ENCODE peak calls at places on chromosomes 12 and 14, in eight cellular contexts. One of them, this sample, is unnamed.

GRCh38 chr12:88923631-88924030 is 343.4 kb upstream of the KITLG start:
- DNase-seq in left lung: no peak
- DNase-seq in astrocyte of the spinal cord: no peak
- DNase-seq in lower leg skin: no peak
- DNase-seq in GM23338: no peak
- DNase-seq in lower lobe of right lung: no peak
- DNase-seq in neural progenitor cell: no peak
- DNase-seq in epithelial cell of proximal tubule: no peak
- DNase-seq in this sample: no peak

GRCh38 chr12:103642240-103642864 is 55.3 kb downstream of the STAB2 start:
- DNase-seq in epithelial cell of proximal tubule: no peak
- DNase-seq in neural progenitor cell: no peak
- DNase-seq in lower leg skin: no peak
- DNase-seq in astrocyte of the spinal cord: no peak
- DNase-seq in GM23338: no peak
- DNase-seq in left lung: no peak
- DNase-seq in lower lobe of right lung: no peak
- DNase-seq in this sample: no peak

GRCh38 chr12:93886533-93887511 is 209.6 kb downstream of the CRADD start:
- DNase-seq in neural progenitor cell: no peak
- DNase-seq in left lung: no peak
- DNase-seq in astrocyte of the spinal cord: peak; percentile 81
- DNase-seq in GM23338: no peak
- DNase-seq in lower lobe of right lung: no peak
- DNase-seq in lower leg skin: no peak
- DNase-seq in epithelial cell of proximal tubule: no peak
- DNase-seq in this sample: no peak

GRCh38 chr14:24678801-24679247 is 44.8 kb upstream of the GZMB start:
- DNase-seq in left lung: peak; percentile 75
- DNase-seq in epithelial cell of proximal tubule: peak; percentile 44
- DNase-seq in lower leg skin: peak; percentile 67
- DNase-seq in lower lobe of right lung: peak; percentile 61
- DNase-seq in GM23338: peak; percentile 93
- DNase-seq in astrocyte of the spinal cord: peak; percentile 77
- DNase-seq in neural progenitor cell: peak; percentile 93
- DNase-seq in this sample: peak; percentile 88

GRCh38 chr14:57420986-57421385 is 30.6 kb downstream of the NAA30 start:
- DNase-seq in lower leg skin: no peak
- DNase-seq in GM23338: no peak
- DNase-seq in neural progenitor cell: no peak
- DNase-seq in left lung: no peak
- DNase-seq in lower lobe of right lung: no peak
- DNase-seq in astrocyte of the spinal cord: no peak
- DNase-seq in epithelial cell of proximal tubule: no peak
- DNase-seq in this sample: no peak

GRCh38 chr14:42110167-42110566 is 503.5 kb downstream of the LRFN5 start:
- DNase-seq in epithelial cell of proximal tubule: no peak
- DNase-seq in astrocyte of the spinal cord: peak; percentile 67
- DNase-seq in neural progenitor cell: peak; percentile 55
- DNase-seq in lower lobe of right lung: no peak
- DNase-seq in lower leg skin: no peak
- DNase-seq in GM23338: peak; percentile 60
- DNase-seq in left lung: no peak
- DNase-seq in this sample: no peak

GRCh38 chr14:23514009-23514962 is 37.3 kb downstream of the ZFHX2 start:
- DNase-seq in lower leg skin: no peak
- DNase-seq in epithelial cell of proximal tubule: no peak
- DNase-seq in lower lobe of right lung: no peak
- DNase-seq in GM23338: no peak
- DNase-seq in left lung: no peak
- DNase-seq in astrocyte of the spinal cord: no peak
- DNase-seq in neural progenitor cell: no peak
- DNase-seq in this sample: no peak

GRCh38 chr12:23222801-23223200 is 597.8 kb downstream of the ETNK1 start:
- DNase-seq in astrocyte of the spinal cord: no peak
- DNase-seq in GM23338: no peak
- DNase-seq in epithelial cell of proximal tubule: no peak
- DNase-seq in left lung: no peak
- DNase-seq in neural progenitor cell: no peak
- DNase-seq in lower lobe of right lung: no peak
- DNase-seq in lower leg skin: no peak
- DNase-seq in this sample: no peak

GRCh38 chr12:7844131-7844530 is 28.6 kb downstream of the SLC2A14 start:
- DNase-seq in left lung: no peak
- DNase-seq in astrocyte of the spinal cord: no peak
- DNase-seq in lower leg skin: no peak
- DNase-seq in lower lobe of right lung: no peak
- DNase-seq in epithelial cell of proximal tubule: no peak
- DNase-seq in GM23338: no peak
- DNase-seq in neural progenitor cell: no peak
- DNase-seq in this sample: no peak

DNA sequence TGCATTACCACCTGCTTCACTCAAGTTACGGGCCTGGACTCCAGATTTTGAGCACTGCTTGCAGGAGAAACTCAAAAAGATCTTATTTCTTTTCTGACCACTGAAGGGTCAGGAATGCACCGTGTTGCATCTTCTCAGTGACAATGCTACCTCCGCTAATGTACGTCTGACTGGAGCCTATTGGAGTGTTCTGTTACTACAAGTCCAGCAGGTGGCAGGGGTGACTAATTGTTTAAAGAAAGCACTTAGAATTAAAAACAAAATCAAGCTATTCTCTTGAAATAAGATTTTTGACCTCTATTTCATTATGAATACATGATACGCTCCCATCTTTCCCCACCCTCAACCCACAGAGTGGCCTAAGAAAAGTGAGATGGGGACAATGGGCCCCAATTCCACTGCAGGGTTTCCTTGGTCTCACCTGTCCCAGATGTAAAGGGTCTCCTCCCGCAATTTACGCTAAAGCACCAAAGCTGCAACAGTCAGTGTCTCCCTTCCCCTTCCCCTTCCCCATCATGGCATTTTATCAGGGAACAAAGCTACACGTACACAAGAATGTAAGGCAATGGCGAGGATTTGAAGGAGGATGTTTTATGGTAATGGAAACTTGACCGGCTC is 2.2 kb downstream of the TBPL2 start:
- DNase-seq in GM23338: peak; percentile 80
- DNase-seq in epithelial cell of proximal tubule: no peak
- DNase-seq in lower leg skin: no peak
- DNase-seq in lower lobe of right lung: no peak
- DNase-seq in astrocyte of the spinal cord: peak; percentile 71
- DNase-seq in neural progenitor cell: peak; percentile 74
- DNase-seq in left lung: no peak
- DNase-seq in this sample: no peak
- TF ChIP-seq CTCF in GM23338: peak; percentile 73
- TF ChIP-seq CTCF in epithelial cell of proximal tubule: peak; percentile 72
- TF ChIP-seq CTCF in lower leg skin: no peak
- TF ChIP-seq CTCF in lower lobe of right lung: peak; percentile 29
- TF ChIP-seq CTCF in astrocyte of the spinal cord: peak; percentile 58
- TF ChIP-seq CTCF in neural progenitor cell: peak; percentile 70
- TF ChIP-seq CTCF in left lung: no peak
- TF ChIP-seq CTCF in this sample: peak; percentile 10

GRCh38 chr12:48973992-48974673 is 2.6 kb upstream of the WNT10B start:
- DNase-seq in astrocyte of the spinal cord: peak; percentile 42
- DNase-seq in lower leg skin: no peak
- DNase-seq in epithelial cell of proximal tubule: no peak
- DNase-seq in left lung: no peak
- DNase-seq in neural progenitor cell: peak; percentile 79
- DNase-seq in GM23338: peak; percentile 81
- DNase-seq in lower lobe of right lung: peak; percentile 62
- DNase-seq in this sample: no peak
- TF ChIP-seq CTCF in astrocyte of the spinal cord: peak; percentile 74
- TF ChIP-seq CTCF in lower leg skin: no peak
- TF ChIP-seq CTCF in epithelial cell of proximal tubule: peak; percentile 51
- TF ChIP-seq CTCF in left lung: peak; percentile 38
- TF ChIP-seq CTCF in neural progenitor cell: peak; percentile 66
- TF ChIP-seq CTCF in GM23338: peak; percentile 74
- TF ChIP-seq CTCF in lower lobe of right lung: peak; percentile 62
- TF ChIP-seq CTCF in this sample: peak; percentile 48

GRCh38 chr12:80598004-80598606 is 109.3 kb upstream of the MYF6 start:
- DNase-seq in lower lobe of right lung: no peak
- DNase-seq in lower leg skin: no peak
- DNase-seq in GM23338: peak; percentile 59
- DNase-seq in epithelial cell of proximal tubule: no peak
- DNase-seq in neural progenitor cell: peak; percentile 41
- DNase-seq in left lung: no peak
- DNase-seq in astrocyte of the spinal cord: peak; percentile 75
- DNase-seq in this sample: no peak
- TF ChIP-seq CTCF in lower lobe of right lung: peak; percentile 23
- TF ChIP-seq CTCF in lower leg skin: no peak
- TF ChIP-seq CTCF in GM23338: peak; percentile 61
- TF ChIP-seq CTCF in epithelial cell of proximal tubule: peak; percentile 48
- TF ChIP-seq CTCF in neural progenitor cell: peak; percentile 64
- TF ChIP-seq CTCF in left lung: no peak
- TF ChIP-seq CTCF in astrocyte of the spinal cord: peak; percentile 47
- TF ChIP-seq CTCF in this sample: no peak

GRCh38 chr14:101563654-101564443 is 2.6 kb downstream of the DIO3 start:
- DNase-seq in lower lobe of right lung: peak; percentile 26
- DNase-seq in epithelial cell of proximal tubule: no peak
- DNase-seq in neural progenitor cell: peak; percentile 58
- DNase-seq in astrocyte of the spinal cord: no peak
- DNase-seq in lower leg skin: no peak
- DNase-seq in GM23338: peak; percentile 67
- DNase-seq in left lung: no peak
- DNase-seq in this sample: peak; percentile 58

GRCh38 chr14:101563352-101563653 is 2.0 kb downstream of the DIO3 start:
- DNase-seq in astrocyte of the spinal cord: no peak
- DNase-seq in lower lobe of right lung: no peak
- DNase-seq in lower leg skin: no peak
- DNase-seq in epithelial cell of proximal tubule: no peak
- DNase-seq in left lung: no peak
- DNase-seq in neural progenitor cell: no peak
- DNase-seq in GM23338: no peak
- DNase-seq in this sample: peak; percentile 37

GRCh38 chr14:101567252-101567651 is 6.0 kb downstream of the DIO3 start:
- DNase-seq in astrocyte of the spinal cord: no peak
- DNase-seq in GM23338: no peak
- DNase-seq in lower lobe of right lung: peak; percentile 3
- DNase-seq in neural progenitor cell: no peak
- DNase-seq in left lung: no peak
- DNase-seq in epithelial cell of proximal tubule: no peak
- DNase-seq in lower leg skin: no peak
- DNase-seq in this sample: no peak

GRCh38 chr14:101564444-101564776 is 3.1 kb downstream of the DIO3 start:
- DNase-seq in astrocyte of the spinal cord: no peak
- DNase-seq in lower leg skin: no peak
- DNase-seq in GM23338: no peak
- DNase-seq in neural progenitor cell: no peak
- DNase-seq in lower lobe of right lung: no peak
- DNase-seq in left lung: no peak
- DNase-seq in epithelial cell of proximal tubule: no peak
- DNase-seq in this sample: no peak

DNA sequence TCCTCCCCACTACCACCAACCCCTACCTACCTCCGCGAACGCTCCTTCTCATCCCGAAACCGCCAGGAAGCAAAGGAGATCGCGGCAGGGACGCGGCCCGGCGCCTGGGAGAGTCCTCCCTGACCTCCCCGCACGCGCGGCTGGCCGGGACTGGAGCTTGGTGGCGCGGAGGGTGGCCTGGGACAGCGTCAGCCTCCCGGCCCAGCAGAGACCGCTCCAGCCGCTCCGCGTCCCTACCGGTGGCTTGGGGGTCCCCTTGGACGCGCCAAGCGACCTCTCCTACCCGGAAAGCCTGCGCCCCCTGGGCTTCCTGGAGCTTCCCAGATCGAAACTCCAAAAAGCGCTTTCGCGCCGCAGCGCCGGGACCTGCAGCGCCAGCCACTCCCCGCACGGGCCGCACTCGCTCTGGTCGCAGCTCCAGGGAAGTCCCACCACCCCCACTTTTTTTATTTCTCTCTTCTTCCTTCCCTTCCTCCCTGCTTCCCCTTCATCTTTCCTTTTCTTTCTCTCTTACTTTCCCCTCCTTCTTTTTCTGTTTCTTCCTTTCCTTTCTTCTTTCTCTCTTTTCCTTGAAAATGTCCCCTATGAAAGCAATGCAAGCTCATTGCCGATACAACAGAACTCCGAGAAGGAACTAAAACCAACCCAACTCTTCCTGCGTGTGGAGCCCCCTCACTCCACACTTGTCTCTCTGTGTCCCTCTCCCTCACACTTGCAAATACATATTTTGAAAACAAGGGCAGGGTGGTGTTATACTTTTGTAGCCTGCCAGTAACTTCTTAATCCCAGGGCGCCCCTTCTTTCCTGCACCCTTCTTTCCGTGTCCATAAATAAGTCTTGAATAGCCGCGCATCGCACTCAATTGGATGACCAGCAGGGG is 3.8 kb downstream of the DIO3 start:
- DNase-seq in lower leg skin: no peak
- DNase-seq in lower lobe of right lung: peak; percentile 40
- DNase-seq in astrocyte of the spinal cord: no peak
- DNase-seq in GM23338: peak; percentile 73
- DNase-seq in neural progenitor cell: peak; percentile 74
- DNase-seq in left lung: no peak
- DNase-seq in epithelial cell of proximal tubule: no peak
- DNase-seq in this sample: no peak
- TF ChIP-seq CTCF in lower leg skin: no peak
- TF ChIP-seq CTCF in lower lobe of right lung: no peak
- TF ChIP-seq CTCF in astrocyte of the spinal cord: no peak
- TF ChIP-seq CTCF in GM23338: no peak
- TF ChIP-seq CTCF in neural progenitor cell: no peak
- TF ChIP-seq CTCF in left lung: no peak
- TF ChIP-seq CTCF in epithelial cell of proximal tubule: no peak
- TF ChIP-seq CTCF in this sample: no peak

DNA sequence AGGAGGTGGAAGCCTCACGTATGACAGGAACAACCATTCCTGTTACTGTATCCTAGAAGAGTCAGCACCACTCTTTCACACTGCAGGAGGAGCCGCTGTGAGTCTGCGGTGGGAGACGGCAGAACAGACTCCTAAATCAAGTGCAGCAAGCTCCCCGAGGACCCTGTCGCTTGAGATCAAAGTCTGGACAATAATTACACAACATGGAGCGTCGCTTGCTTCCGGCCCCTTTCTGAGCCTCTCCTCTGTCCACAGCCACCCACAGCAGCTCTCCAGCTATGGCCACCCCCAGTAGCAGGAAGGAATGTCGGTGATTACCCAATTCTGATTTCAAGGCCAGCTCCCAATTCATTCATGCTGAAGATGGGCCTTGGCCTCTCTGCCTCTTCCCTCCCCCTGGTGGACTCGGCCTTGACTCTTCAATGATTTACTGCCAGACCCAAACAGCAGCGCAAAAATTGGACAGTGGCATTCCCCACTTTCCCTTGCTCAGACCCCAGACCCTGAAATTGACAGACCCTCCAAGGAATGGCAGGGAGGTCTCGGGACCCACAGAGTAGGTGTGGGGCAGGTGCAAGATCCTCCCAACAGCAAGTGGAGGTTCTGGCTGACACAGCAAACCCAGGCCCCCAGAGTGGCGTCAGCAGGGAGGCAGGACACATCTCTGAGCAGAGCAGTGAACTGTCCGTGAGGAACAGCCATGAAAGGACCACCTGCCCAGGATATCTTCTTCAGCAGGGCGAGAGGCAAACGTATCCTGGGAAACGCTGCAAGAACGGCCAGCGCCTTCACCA is 272.7 kb upstream of the DIO3 start:
- DNase-seq in astrocyte of the spinal cord: no peak
- DNase-seq in lower leg skin: no peak
- DNase-seq in neural progenitor cell: no peak
- DNase-seq in epithelial cell of proximal tubule: no peak
- DNase-seq in left lung: no peak
- DNase-seq in GM23338: no peak
- DNase-seq in lower lobe of right lung: no peak
- DNase-seq in this sample: no peak
- TF ChIP-seq CTCF in astrocyte of the spinal cord: no peak
- TF ChIP-seq CTCF in lower leg skin: no peak
- TF ChIP-seq CTCF in neural progenitor cell: no peak
- TF ChIP-seq CTCF in epithelial cell of proximal tubule: no peak
- TF ChIP-seq CTCF in left lung: no peak
- TF ChIP-seq CTCF in GM23338: no peak
- TF ChIP-seq CTCF in lower lobe of right lung: no peak
- TF ChIP-seq CTCF in this sample: no peak